ENCODE peak calls at places on chromosomes 16 and 17, in six cellular contexts. P is globus pallidus; V is H54; N is stimulated activated naive CD4-positive, alpha-beta T cell; Y is fibroblast of villous mesenchyme; U is AG10803. X is an unnamed sample.

GRCh38 chr17:72749119-72749572 is 343.3 kb downstream of the SLC39A11 start:
- DNase-seq in P (no peak), V (no peak), N (no peak), Y (no peak), U (no peak), X (no peak)

GRCh38 chr16:25395528-25395927 is 137.9 kb upstream of the ZKSCAN2 start:
- DNase-seq in P (no peak), V (no peak), N (no peak), Y (no peak), U (no peak), X (no peak)

GRCh38 chr17:67132366-67132765 is 88.0 kb downstream of the CACNG1 start:
- DNase-seq in P (no peak), V (no peak), N (no peak), Y (no peak), U (no peak), X (no peak)

GRCh38 chr16:24610421-24610765 is 71.0 kb downstream of the RBBP6 start:
- DNase-seq in P (peak; percentile 34), V (no peak), N (no peak), Y (peak; percentile 25), U (peak; percentile 21), X (peak; percentile 73)

GRCh38 chr17:47652570-47652969 is 2.9 kb downstream of the KPNB1 start:
- DNase-seq in P (no peak), V (no peak), N (no peak), Y (peak; percentile 16), U (peak; percentile 10), X (no peak)

GRCh38 chr17:78107976-78108725 is 20.4 kb downstream of the TMC6 start:
- DNase-seq in P (no peak), V (no peak), N (no peak), Y (no peak), U (no peak), X (no peak)

GRCh38 chr17:9291912-9292562 is 270.7 kb downstream of the NTN1 start:
- DNase-seq in P (peak; percentile 34), V (peak; percentile 23), N (peak; percentile 37), Y (peak; percentile 52), U (peak; percentile 31), X (peak; percentile 67)

GRCh38 chr16:12803203-12804093 is at the start of gene CPPED1:
- DNase-seq in P (peak; percentile 90), V (peak; percentile 81), N (peak; percentile 96), Y (peak; percentile 93), U (peak; percentile 95), X (peak; percentile 99)

GRCh38 chr17:39178516-39178915 is 12.6 kb upstream of the ARL5C start:
- DNase-seq in P (no peak), V (no peak), N (no peak), Y (peak; percentile 62), U (peak; percentile 51), X (peak; percentile 70)

GRCh38 chr17:75876190-75876937 is 2.0 kb downstream of the TRIM47 start:
- DNase-seq in P (no peak), V (no peak), N (peak; percentile 70), Y (no peak), U (no peak), X (no peak)

GRCh38 chr16:51222016-51222415 is 70.9 kb upstream of the SALL1 start:
- DNase-seq in P (no peak), V (no peak), N (no peak), Y (no peak), U (no peak), X (no peak)

GRCh38 chr17:50473901-50474300 is 4.8 kb upstream of the RSAD1 start:
- DNase-seq in P (no peak), V (no peak), N (no peak), Y (no peak), U (no peak), X (no peak)

GRCh38 chr16:81542609-81543570 is 98.3 kb downstream of the CMIP start:
- DNase-seq in P (no peak), V (no peak), N (no peak), Y (no peak), U (no peak), X (no peak)

GRCh38 chr17:19724501-19725420 is 8.4 kb upstream of the SLC47A2 start:
- DNase-seq in P (peak; percentile 47), V (no peak), N (peak; percentile 29), Y (no peak), U (peak; percentile 34), X (no peak)

GRCh38 chr17:80348551-80349436 is 66.2 kb upstream of the ENDOV start:
- DNase-seq in P (no peak), V (peak; percentile 40), N (no peak), Y (peak; percentile 16), U (peak; percentile 22), X (no peak)

GRCh38 chr16:8866118-8866883 is 2.5 kb downstream of the CARHSP1 start:
- DNase-seq in P (peak; percentile 74), V (no peak), N (no peak), Y (peak; percentile 49), U (no peak), X (peak; percentile 26)

GRCh38 chr16:79601978-79602609 is 1.6 kb upstream of the MAF start:
- DNase-seq in P (peak; percentile 85), V (peak; percentile 60), N (peak; percentile 82), Y (peak; percentile 82), U (peak; percentile 59), X (peak; percentile 69)

GRCh38 chr17:17890773-17891759 is 54.3 kb upstream of the SREBF1 start:
- DNase-seq in P (no peak), V (peak; percentile 87), N (peak; percentile 48), Y (peak; percentile 81), U (peak; percentile 77), X (peak; percentile 87)

GRCh38 chr17:68248199-68248825 is 469 bp downstream of the AMZ2 start:
- DNase-seq in P (no peak), V (no peak), N (no peak), Y (peak; percentile 75), U (peak; percentile 80), X (peak; percentile 71)

GRCh38 chr17:32971171-32971570 is 20.5 kb upstream of the SPACA3 start:
- DNase-seq in P (no peak), V (no peak), N (no peak), Y (peak; percentile 82), U (peak; percentile 34), X (no peak)

GRCh38 chr16:11639925-11640899 is 28.0 kb upstream of the SNN start:
- DNase-seq in P (peak; percentile 76), V (peak; percentile 50), N (no peak), Y (peak; percentile 99), U (peak; percentile 99), X (peak; percentile 90)

GRCh38 chr16:74485916-74486315 is 64.6 kb upstream of the CLEC18B start:
- DNase-seq in P (no peak), V (no peak), N (no peak), Y (no peak), U (no peak), X (no peak)

GRCh38 chr17:58229881-58230280 is 8.5 kb upstream of the LPO start:
- DNase-seq in P (no peak), V (no peak), N (no peak), Y (no peak), U (no peak), X (no peak)

GRCh38 chr16:81495321-81496234 is 51.0 kb downstream of the CMIP start:
- DNase-seq in P (no peak), V (no peak), N (no peak), Y (no peak), U (no peak), X (no peak)

GRCh38 chr17:35087731-35088646 is 24.5 kb upstream of the RFFL start:
- DNase-seq in P (peak; percentile 83), V (peak; percentile 24), N (peak; percentile 66), Y (peak; percentile 60), U (peak; percentile 46), X (peak; percentile 55)

GRCh38 chr16:31273187-31273586 is 13.4 kb downstream of the ITGAM start:
- DNase-seq in P (no peak), V (no peak), N (no peak), Y (no peak), U (no peak), X (peak; percentile 25)

GRCh38 chr16:21028728-21029127 is 121.9 kb downstream of the DNAH3 start:
- DNase-seq in P (no peak), V (no peak), N (no peak), Y (no peak), U (no peak), X (no peak)

GRCh38 chr16:88287219-88287618 is 95.5 kb upstream of the ZNF469 start:
- DNase-seq in P (no peak), V (peak; percentile 45), N (no peak), Y (no peak), U (no peak), X (no peak)

GRCh38 chr17:45690876-45691275 is 93.2 kb upstream of the CRHR1 start:
- DNase-seq in P (no peak), V (no peak), N (no peak), Y (no peak), U (no peak), X (no peak)

GRCh38 chr16:86926146-86926545 is 347.8 kb downstream of the FOXL1 start:
- DNase-seq in P (no peak), V (no peak), N (no peak), Y (no peak), U (no peak), X (no peak)

GRCh38 chr16:75764154-75764768 is 38.0 kb upstream of the CPHXL start:
- DNase-seq in P (peak; percentile 83), V (peak; percentile 23), N (peak; percentile 73), Y (peak; percentile 70), U (peak; percentile 72), X (peak; percentile 73)

GRCh38 chr17:57617218-57617617 is 127.9 kb downstream of the CCDC182 start:
- DNase-seq in P (no peak), V (no peak), N (no peak), Y (no peak), U (no peak), X (no peak)

GRCh38 chr17:34391241-34391640 is 28.2 kb upstream of the CCL1 start:
- DNase-seq in P (no peak), V (no peak), N (no peak), Y (no peak), U (no peak), X (no peak)

GRCh38 chr17:78817123-78817522 is 23.5 kb downstream of the USP36 start:
- DNase-seq in P (no peak), V (no peak), N (peak; percentile 78), Y (no peak), U (no peak), X (no peak)

GRCh38 chr17:74975943-74976342 is 3.4 kb upstream of the HID1 start:
- DNase-seq in P (no peak), V (no peak), N (no peak), Y (peak; percentile 77), U (no peak), X (no peak)

X was measured in AG20443.